ENCODE peak calls at places on chromosomes 13 and 19, in eight cellular contexts. C, G, T, O, N, J, R and U are unnamed samples.

GRCh38 chr13:85406269-85406975 is 392.8 kb downstream of the SLITRK6 start:
- DNase-seq in C (no peak), G (no peak), T (no peak), O (no peak), N (no peak), J (no peak), R (peak), U (no peak)

GRCh38 chr13:93066187-93066586 is 160.4 kb upstream of the GPC6 start:
- DNase-seq in C (no peak), G (peak), T (peak), O (no peak), N (no peak), J (no peak), R (no peak), U (peak)

GRCh38 chr19:49626243-49626642 is 13.7 kb downstream of the RRAS start:
- DNase-seq in C (no peak), G (no peak), T (no peak), O (no peak), N (no peak), J (no peak), R (no peak), U (no peak)

GRCh38 chr19:2055871-2056809 is 5.1 kb upstream of the MKNK2 start:
- DNase-seq in C (no peak), G (peak), T (peak), O (peak), N (no peak), J (no peak), R (no peak), U (peak)

GRCh38 chr13:99404005-99404755 is 97.0 kb upstream of the GPR183 start:
- DNase-seq in C (no peak), G (no peak), T (no peak), O (no peak), N (no peak), J (no peak), R (no peak), U (no peak)

GRCh38 chr13:100541882-100542545 is 46.6 kb downstream of the GGACT start:
- DNase-seq in C (no peak), G (no peak), T (no peak), O (peak), N (no peak), J (no peak), R (no peak), U (no peak)

GRCh38 chr13:29059837-29060236 is 239.7 kb downstream of the MTUS2 start:
- DNase-seq in C (no peak), G (no peak), T (no peak), O (no peak), N (no peak), J (no peak), R (no peak), U (no peak)

GRCh38 chr13:111034811-111035210 is 80.3 kb upstream of the ARHGEF7 start:
- DNase-seq in C (no peak), G (no peak), T (peak), O (no peak), N (no peak), J (no peak), R (no peak), U (peak)

GRCh38 chr19:16373539-16373938 is 48.9 kb downstream of the KLF2 start:
- DNase-seq in C (no peak), G (no peak), T (peak), O (no peak), N (no peak), J (no peak), R (no peak), U (peak)

GRCh38 chr19:19157808-19158207 is 12.3 kb downstream of the MEF2B start:
- DNase-seq in C (no peak), G (no peak), T (no peak), O (no peak), N (no peak), J (no peak), R (no peak), U (no peak)

GRCh38 chr13:50457430-50458393 is 385.8 kb downstream of the DLEU7 start:
- DNase-seq in C (no peak), G (no peak), T (no peak), O (no peak), N (no peak), J (no peak), R (no peak), U (no peak)

GRCh38 chr13:110942248-110942981 is 27.5 kb upstream of the ANKRD10 start:
- DNase-seq in C (no peak), G (no peak), T (peak), O (no peak), N (no peak), J (no peak), R (no peak), U (peak)

GRCh38 chr19:8392017-8392591 is 1.9 kb downstream of the RAB11B start:
- DNase-seq in C (no peak), G (no peak), T (no peak), O (no peak), N (no peak), J (no peak), R (peak), U (peak)

GRCh38 chr13:63625869-63626268 is 2210.2 kb upstream of the PCDH20 start:
- DNase-seq in C (no peak), G (no peak), T (peak), O (peak), N (no peak), J (no peak), R (no peak), U (peak)

GRCh38 chr19:49349567-49349966 is 12.6 kb downstream of the TEAD2 start:
- DNase-seq in C (no peak), G (no peak), T (no peak), O (no peak), N (no peak), J (no peak), R (no peak), U (no peak)

GRCh38 chr19:40559394-40559793 is 17.3 kb upstream of the SHKBP1 start:
- DNase-seq in C (no peak), G (no peak), T (no peak), O (no peak), N (no peak), J (no peak), R (no peak), U (no peak)